ENCODE peak calls at places on chromosomes 3 and 15, in four cellular contexts. Q is brain microvascular endothelial cell; B is RWPE1; K is activated CD4-positive, alpha-beta T cell treated with anti-CD3 and anti-CD28 coated beads for 36 hours. T is an unnamed sample.

GRCh38 chr3:18988619-18989229 is 159.6 kb upstream of the KCNH8 start:
- DNase-seq in Q (no peak), B (no peak), K (no peak), T (no peak)

GRCh38 chr15:51121118-51121517 is 26.4 kb upstream of the TNFAIP8L3 start:
- DNase-seq in Q (peak), B (peak), K (peak), T (peak)

GRCh38 chr15:63870403-63871209 is 36.9 kb upstream of the HERC1 start:
- DNase-seq in Q (peak), B (peak), K (no peak), T (peak)

GRCh38 chr3:117510396-117510795 is 800.8 kb downstream of the TUSC7 start:
- DNase-seq in Q (no peak), B (peak), K (no peak), T (no peak)

GRCh38 chr15:43404130-43404529 is 33.2 kb downstream of the TUBGCP4 start:
- DNase-seq in Q (no peak), B (no peak), K (no peak), T (no peak)

GRCh38 chr3:133973249-133973980 is 56.3 kb downstream of the SLCO2A1 start:
- DNase-seq in Q (no peak), B (no peak), K (no peak), T (no peak)

GRCh38 chr3:179973931-179974361 is 62.8 kb downstream of the PEX5L start:
- DNase-seq in Q (no peak), B (no peak), K (peak), T (no peak)

GRCh38 chr15:96331141-96331941 is 841 bp downstream of the NR2F2 start:
- DNase-seq in Q (peak), B (no peak), K (no peak), T (peak)

GRCh38 chr15:88908697-88909621 is 4.2 kb downstream of the MFGE8 start:
- DNase-seq in Q (no peak), B (no peak), K (no peak), T (no peak)

GRCh38 chr15:52657338-52657737 is 21.9 kb downstream of the ATOSA start:
- DNase-seq in Q (peak), B (no peak), K (no peak), T (peak)

GRCh38 chr3:183158552-183159006 is 4.0 kb downstream of the LAMP3 start:
- DNase-seq in Q (peak), B (peak), K (peak), T (peak)

GRCh38 chr15:99965376-99965775 is 232.1 kb upstream of the LYSMD4 start:
- DNase-seq in Q (no peak), B (no peak), K (no peak), T (no peak)

GRCh38 chr3:184907941-184908649 is 96.1 kb downstream of the VPS8 start:
- DNase-seq in Q (no peak), B (no peak), K (no peak), T (no peak)

GRCh38 chr15:59360896-59361295 is 11.8 kb downstream of the MYO1E start:
- DNase-seq in Q (peak), B (no peak), K (no peak), T (no peak)

GRCh38 chr3:185935465-185936263 is 2.1 kb downstream of the TRA2B start:
- DNase-seq in Q (no peak), B (no peak), K (no peak), T (peak)

GRCh38 chr15:90545095-90545494 is 15.4 kb downstream of the CRTC3 start:
- DNase-seq in Q (no peak), B (no peak), K (peak), T (peak)

GRCh38 chr3:112061152-112061551 is 25.0 kb upstream of the C3orf52 start:
- DNase-seq in Q (peak), B (no peak), K (no peak), T (no peak)

GRCh38 chr3:21670386-21670785 is 80.6 kb downstream of the ZNF385D start:
- DNase-seq in Q (no peak), B (no peak), K (no peak), T (no peak)

GRCh38 chr15:86773766-86774165 is 694.1 kb downstream of the AGBL1 start:
- DNase-seq in Q (no peak), B (no peak), K (no peak), T (no peak)

GRCh38 chr3:54994026-54994626 is 66.3 kb upstream of the LRTM1 start:
- DNase-seq in Q (no peak), B (no peak), K (no peak), T (no peak)

GRCh38 chr3:10356461-10356897 is 35.6 kb upstream of the SEC13 start:
- DNase-seq in Q (no peak), B (no peak), K (no peak), T (no peak)

GRCh38 chr15:80584561-80584964 is 110.5 kb upstream of the ABHD17C start:
- DNase-seq in Q (no peak), B (no peak), K (no peak), T (no peak)

GRCh38 chr15:77503240-77503639 is 82.6 kb downstream of the HMG20A start:
- DNase-seq in Q (no peak), B (no peak), K (no peak), T (no peak)

GRCh38 chr3:141578197-141578596 is 91.4 kb downstream of the RASA2 start:
- DNase-seq in Q (peak), B (no peak), K (no peak), T (no peak)

GRCh38 chr3:190534386-190534785 is 20.5 kb downstream of the IL1RAP start:
- DNase-seq in Q (no peak), B (no peak), K (no peak), T (no peak)

GRCh38 chr3:184015381-184016019 is 2.2 kb downstream of the ABCC5 start:
- DNase-seq in Q (no peak), B (no peak), K (no peak), T (no peak)

GRCh38 chr15:68224546-68225250 is 4.8 kb downstream of the CLN6 start:
- DNase-seq in Q (no peak), B (no peak), K (no peak), T (no peak)

GRCh38 chr15:62874064-62874463 is 168.5 kb upstream of the TPM1 start:
- DNase-seq in Q (no peak), B (no peak), K (no peak), T (no peak)

GRCh38 chr3:189099505-189100290 is 72.1 kb upstream of the TPRG1 start:
- DNase-seq in Q (no peak), B (no peak), K (no peak), T (no peak)

GRCh38 chr3:166471074-166471753 is 634.0 kb upstream of the BCHE start:
- DNase-seq in Q (no peak), B (no peak), K (no peak), T (no peak)

GRCh38 chr3:188720215-188720614 is 451.6 kb upstream of the TPRG1 start:
- DNase-seq in Q (no peak), B (no peak), K (no peak), T (no peak)

GRCh38 chr15:41501191-41501917 is 7.7 kb downstream of the ITPKA start:
- DNase-seq in Q (no peak), B (no peak), K (peak), T (peak)

GRCh38 chr15:69576948-69577351 is 124.3 kb downstream of the RPLP1 start:
- DNase-seq in Q (no peak), B (no peak), K (peak), T (no peak)

GRCh38 chr15:45179221-45179985 is 8.4 kb downstream of the SHF start:
- DNase-seq in Q (no peak), B (no peak), K (peak), T (peak)

GRCh38 chr15:66840615-66841014 is 138.6 kb downstream of the SMAD6 start:
- DNase-seq in Q (no peak), B (no peak), K (no peak), T (no peak)

T was measured in dermis blood vessel endothelial cell.